ENCODE peak calls at places on chromosomes 2 and 18, in seven cellular contexts. G is LNCaP clone FGC, D is Panc1, V is endothelial cell, M is fibroblast of lung, K is AG10803, B is HCT116. A is an unnamed sample.

GRCh38 chr2:18701981-18702380 is 112.6 kb upstream of the NT5C1B start:
- DNase-seq in G (no peak), D (no peak), V (no peak), M (peak; percentile 65), K (peak; percentile 26), B (no peak), A (no peak)

GRCh38 chr2:110157153-110157793 is 41.7 kb upstream of the MALL start:
- DNase-seq in G (peak; percentile 30), D (peak; percentile 66), V (peak; percentile 15), M (peak; percentile 62), K (peak; percentile 64), B (peak; percentile 66), A (peak; percentile 10)

GRCh38 chr2:71216501-71216900 is 10.4 kb downstream of the PAIP2B start:
- DNase-seq in G (no peak), D (no peak), V (no peak), M (no peak), K (no peak), B (peak; percentile 22), A (no peak)

GRCh38 chr18:39685303-39685902 is 2119.8 kb upstream of the CELF4 start:
- DNase-seq in G (no peak), D (no peak), V (no peak), M (no peak), K (no peak), B (no peak), A (no peak)

GRCh38 chr18:75247041-75247551 is 36.5 kb downstream of the TSHZ1 start:
- DNase-seq in G (no peak), D (no peak), V (no peak), M (peak; percentile 35), K (peak; percentile 81), B (no peak), A (no peak)

GRCh38 chr2:64601027-64601767 is 52.5 kb downstream of the SERTAD2 start:
- DNase-seq in G (no peak), D (no peak), V (no peak), M (no peak), K (peak; percentile 61), B (no peak), A (no peak)

GRCh38 chr2:138707424-138708074 is 72.6 kb downstream of the NXPH2 start:
- DNase-seq in G (no peak), D (no peak), V (no peak), M (peak; percentile 95), K (peak; percentile 76), B (no peak), A (no peak)

GRCh38 chr2:236644502-236644911 is 74.9 kb downstream of the ACKR3 start:
- DNase-seq in G (no peak), D (no peak), V (no peak), M (no peak), K (no peak), B (no peak), A (no peak)

GRCh38 chr18:36532394-36532793 is 234.9 kb downstream of the FHOD3 start:
- DNase-seq in G (no peak), D (no peak), V (no peak), M (peak; percentile 87), K (peak; percentile 78), B (no peak), A (no peak)

GRCh38 chr2:46645681-46646162 is 166.4 kb downstream of the TMEM247 start:
- DNase-seq in G (no peak), D (no peak), V (no peak), M (peak; percentile 78), K (peak; percentile 95), B (no peak), A (no peak)

GRCh38 chr2:98605076-98605475 is 3.2 kb downstream of the COA5 start:
- DNase-seq in G (no peak), D (no peak), V (no peak), M (no peak), K (peak; percentile 3), B (no peak), A (no peak)

GRCh38 chr2:124959582-124959981 is 934.5 kb downstream of the CNTNAP5 start:
- DNase-seq in G (no peak), D (no peak), V (no peak), M (no peak), K (no peak), B (no peak), A (no peak)

GRCh38 chr2:8589721-8590120 is 92.1 kb upstream of the ID2 start:
- DNase-seq in G (no peak), D (no peak), V (no peak), M (no peak), K (no peak), B (no peak), A (no peak)

GRCh38 chr2:197293252-197294007 is 17.1 kb downstream of the ANKRD44 start:
- DNase-seq in G (no peak), D (no peak), V (no peak), M (no peak), K (no peak), B (no peak), A (no peak)

GRCh38 chr2:138023298-138023697 is 59.0 kb downstream of the HNMT start:
- DNase-seq in G (no peak), D (no peak), V (no peak), M (peak; percentile 79), K (no peak), B (no peak), A (no peak)

GRCh38 chr2:38176619-38177021 is 100.7 kb upstream of the CYP1B1 start:
- DNase-seq in G (no peak), D (no peak), V (no peak), M (peak; percentile 94), K (peak; percentile 96), B (no peak), A (no peak)

GRCh38 chr2:106020821-106021316 is 173.2 kb downstream of the UXS1 start:
- DNase-seq in G (no peak), D (no peak), V (no peak), M (peak; percentile 13), K (no peak), B (no peak), A (peak; percentile 13)

GRCh38 chr2:164840930-164841718 is 499 bp downstream of the COBLL1 start:
- DNase-seq in G (no peak), D (no peak), V (peak; percentile 76), M (peak; percentile 71), K (peak; percentile 71), B (peak; percentile 46), A (peak; percentile 79)

GRCh38 chr2:130251520-130251864 is 53.3 kb upstream of the TUBA3E start:
- DNase-seq in G (no peak), D (no peak), V (no peak), M (no peak), K (no peak), B (no peak), A (no peak)

GRCh38 chr2:68569604-68570003 is 73.8 kb upstream of the PROKR1 start:
- DNase-seq in G (no peak), D (no peak), V (no peak), M (peak; percentile 62), K (peak; percentile 12), B (no peak), A (no peak)

GRCh38 chr2:209577376-209578357 is 153.8 kb downstream of the MAP2 start:
- DNase-seq in G (no peak), D (no peak), V (no peak), M (peak; percentile 3), K (peak; percentile 8), B (peak; percentile 6), A (no peak)

GRCh38 chr2:119462574-119462973 is 30.9 kb downstream of the TMEM37 start:
- DNase-seq in G (no peak), D (no peak), V (no peak), M (no peak), K (no peak), B (no peak), A (no peak)

GRCh38 chr18:22179631-22180030 is 10.2 kb downstream of the GATA6 start:
- DNase-seq in G (no peak), D (no peak), V (no peak), M (no peak), K (no peak), B (no peak), A (no peak)

GRCh38 chr2:28956890-28957289 is 24.2 kb upstream of the TOGARAM2 start:
- DNase-seq in G (no peak), D (no peak), V (peak; percentile 36), M (no peak), K (peak; percentile 5), B (peak; percentile 44), A (no peak)

GRCh38 chr2:132585982-132586608 is 83.9 kb downstream of the LYPD1 start:
- DNase-seq in G (no peak), D (no peak), V (no peak), M (no peak), K (no peak), B (no peak), A (no peak)

GRCh38 chr2:84454581-84454980 is 4.5 kb downstream of the SUCLG1 start:
- DNase-seq in G (no peak), D (no peak), V (no peak), M (no peak), K (no peak), B (no peak), A (no peak)

GRCh38 chr2:111031546-111032484 is 88.9 kb upstream of the BCL2L11 start:
- DNase-seq in G (no peak), D (no peak), V (no peak), M (no peak), K (no peak), B (no peak), A (no peak)

GRCh38 chr2:128501022-128501690 is 182.5 kb upstream of the HS6ST1 start:
- DNase-seq in G (no peak), D (no peak), V (no peak), M (no peak), K (no peak), B (no peak), A (no peak)

GRCh38 chr2:102848366-102848839 is 86.6 kb downstream of the TMEM182 start:
- DNase-seq in G (no peak), D (no peak), V (peak; percentile 83), M (peak; percentile 53), K (no peak), B (no peak), A (peak; percentile 90)
- TF ChIP-seq CTCF in G (no peak), D (peak; percentile 3), V (peak; percentile 47), M (no peak), K (no peak), B (peak; percentile 13), A (no peak)

GRCh38 chr2:15939556-15939853 is 845 bp upstream of the MYCN start:
- DNase-seq in G (no peak), D (no peak), V (peak; percentile 78), M (peak; percentile 35), K (no peak), B (peak; percentile 40), A (peak; percentile 84)
- TF ChIP-seq CTCF in G (peak; percentile 89), D (no peak), V (no peak), M (no peak), K (no peak), B (peak; percentile 67), A (no peak)

DNA sequence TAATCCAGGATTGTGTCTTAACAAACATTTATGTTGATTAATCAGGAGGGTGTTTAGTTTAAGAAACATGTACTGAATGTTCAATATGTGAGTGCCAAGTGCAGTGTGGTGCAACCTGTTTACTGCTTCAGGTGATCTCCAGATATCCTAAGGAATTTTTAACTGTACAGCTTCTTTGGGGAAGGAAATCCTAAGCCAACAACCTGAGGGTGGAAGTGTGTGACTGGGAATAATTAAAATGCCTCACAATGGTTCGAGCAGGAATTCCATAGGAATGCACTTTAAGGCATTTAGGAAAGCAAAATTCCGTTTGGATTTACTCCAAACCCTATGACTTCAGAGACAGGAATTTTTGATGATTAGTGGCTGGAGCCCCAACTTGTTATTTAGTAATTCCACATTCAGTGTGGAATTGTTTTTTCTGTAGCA is 16.4 kb downstream of the CRIM1 start:
- DNase-seq in G (no peak), D (no peak), V (no peak), M (peak; percentile 94), K (peak; percentile 96), B (no peak), A (no peak)
- TF ChIP-seq CTCF in G (no peak), D (no peak), V (no peak), M (no peak), K (no peak), B (no peak), A (no peak)

GRCh38 chr2:188291617-188292445 is at the start of gene GULP1:
- DNase-seq in G (no peak), D (no peak), V (peak; percentile 82), M (peak; percentile 77), K (peak; percentile 64), B (no peak), A (peak; percentile 85)
- TF ChIP-seq CTCF in G (peak; percentile 19), D (peak; percentile 89), V (peak; percentile 25), M (peak; percentile 76), K (peak; percentile 64), B (peak; percentile 72), A (peak; percentile 58)